ENCODE peak calls at places on chromosome 5, in nine cellular contexts. M is endodermal cell, I is colonic mucosa, G is kidney, B is PC-3, R is fibroblast of lung, O is mesenchymal stem cell, H is astrocyte, L is IMR-90. N is an unnamed sample. For H3K4me1 and H3K9me3, the result is how much of the 10 kb centered on the place peaks cover.

GRCh38 chr5:150245808-150246207 is 43.8 kb downstream of the CAMK2A start:
- DNase-seq in O (no peak), B (no peak), H (no peak), I (no peak), R (no peak), L (no peak), G (no peak), M (no peak), N (no peak)

GRCh38 chr5:33277061-33277460 is 163.7 kb upstream of the TARS1 start:
- DNase-seq in G (no peak), O (no peak), R (no peak), M (no peak), B (no peak), H (no peak), I (no peak), L (no peak), N (no peak)

GRCh38 chr5:88979244-88979643 is 96.3 kb upstream of the MEF2C start:
- DNase-seq in B (peak), H (peak), G (no peak), M (no peak), I (no peak), O (peak), L (peak), R (peak), N (peak)

GRCh38 chr5:56026863-56027300 is 32.1 kb upstream of the IL6ST start:
- DNase-seq in G (no peak), O (peak), M (no peak), H (peak), I (no peak), R (peak), B (peak), L (peak), N (peak)

GRCh38 chr5:78627175-78627574 is 21.4 kb downstream of the LHFPL2 start:
- DNase-seq in B (peak), H (peak), L (no peak), I (no peak), R (peak), O (no peak), G (no peak), M (peak), N (peak)

GRCh38 chr5:154811239-154811638 is 39.2 kb downstream of the FAXDC2 start:
- DNase-seq in B (no peak), L (no peak), H (no peak), G (no peak), R (no peak), O (no peak), I (no peak), M (no peak), N (no peak)

GRCh38 chr5:81183811-81184748 is 49.0 kb upstream of the CKMT2 start:
- DNase-seq in G (no peak), R (no peak), L (no peak), B (no peak), H (no peak), O (peak), I (no peak), M (no peak), N (peak)

GRCh38 chr5:76175821-76176403 is 92.7 kb downstream of the SV2C start:
- DNase-seq in R (no peak), O (no peak), B (no peak), I (no peak), G (no peak), M (no peak), H (no peak), L (no peak), N (no peak)

GRCh38 chr5:116799401-116799800 is 224.8 kb upstream of the SEMA6A start:
- DNase-seq in I (no peak), H (no peak), G (no peak), L (no peak), B (peak), M (no peak), R (no peak), O (peak), N (no peak)

GRCh38 chr5:431001-431710 is 11.8 kb upstream of the EXOC3 start:
- DNase-seq in G (peak), M (peak), I (peak), B (peak), R (no peak), L (peak), O (peak), H (no peak), N (peak)

GRCh38 chr5:151937851-151938250 is 13.2 kb upstream of the GLRA1 start:
- DNase-seq in I (no peak), H (no peak), O (no peak), G (no peak), B (no peak), L (no peak), M (no peak), R (no peak), N (no peak)

GRCh38 chr5:151523335-151523734 is 67.8 kb downstream of the FAT2 start:
- DNase-seq in H (peak), O (peak), R (peak), G (no peak), M (peak), L (peak), B (peak), I (peak), N (peak)

GRCh38 chr5:148042920-148043319 is 20.9 kb upstream of the SPINK5 start:
- DNase-seq in L (no peak), R (no peak), G (no peak), H (no peak), O (no peak), I (no peak), B (no peak), M (no peak), N (no peak)

GRCh38 chr5:10559883-10560282 is 4.0 kb upstream of the ANKRD33B start:
- DNase-seq in B (no peak), L (no peak), H (no peak), G (no peak), O (no peak), R (peak), I (no peak), M (no peak), N (no peak)

GRCh38 chr5:56471707-56472106 is 238.6 kb upstream of the ANKRD55 start:
- DNase-seq in G (no peak), H (no peak), M (no peak), I (no peak), L (no peak), O (no peak), B (no peak), R (no peak), N (no peak)

GRCh38 chr5:58056546-58056945 is 403.3 kb downstream of the PLK2 start:
- DNase-seq in O (no peak), M (no peak), G (no peak), H (peak), I (no peak), L (peak), B (peak), R (peak), N (no peak)

GRCh38 chr5:65837139-65837538 is 89.2 kb upstream of the ERBIN start:
- DNase-seq in R (peak), L (peak), M (no peak), G (no peak), H (peak), O (peak), I (no peak), B (peak), N (peak)

GRCh38 chr5:133612021-133612860 is at the start of gene FSTL4:
- DNase-seq in R (no peak), L (no peak), O (no peak), B (peak), I (peak), H (no peak), M (peak), G (peak), N (peak)

GRCh38 chr5:154568597-154568996 is 90.6 kb upstream of the HAND1 start:
- DNase-seq in M (no peak), R (no peak), H (no peak), O (no peak), G (no peak), B (no peak), L (no peak), I (no peak), N (peak)

GRCh38 chr5:82986404-82986803 is 90.8 kb downstream of the TMEM167A start:
- DNase-seq in O (no peak), I (no peak), M (no peak), H (no peak), R (no peak), L (no peak), G (no peak), B (no peak), N (no peak)

GRCh38 chr5:161302557-161302956 is 244.0 kb downstream of the GABRB2 start:
- DNase-seq in L (no peak), I (no peak), G (no peak), O (no peak), R (no peak), B (no peak), M (no peak), H (no peak), N (no peak)

GRCh38 chr5:116876240-116876840 is 301.7 kb upstream of the SEMA6A start:
- DNase-seq in R (no peak), B (no peak), H (no peak), M (no peak), G (no peak), L (no peak), O (no peak), I (no peak), N (no peak)

GRCh38 chr5:143955140-143955539 is 143.2 kb downstream of the HMHB1 start:
- DNase-seq in M (no peak), I (no peak), R (peak), B (no peak), O (peak), G (no peak), L (peak), H (peak), N (peak)

GRCh38 chr5:163347671-163348070 is 89.7 kb upstream of the CCNG1 start:
- DNase-seq in B (peak), H (peak), O (peak), R (peak), I (peak), M (peak), G (no peak), L (peak), N (peak)

GRCh38 chr5:146084376-146084775 is 21.0 kb downstream of the PLAC8L1 start:
- DNase-seq in G (no peak), R (no peak), M (peak), B (no peak), L (no peak), I (no peak), H (no peak), O (no peak), N (no peak)

GRCh38 chr5:141680751-141681201 is 1.3 kb downstream of the ARAP3 start:
- DNase-seq in B (peak), I (peak), G (no peak), R (peak), L (peak), H (peak), O (peak), M (peak), N (peak)

GRCh38 chr5:107698286-107698685 is 27.5 kb upstream of the EFNA5 start:
- DNase-seq in H (no peak), I (no peak), R (peak), G (no peak), M (no peak), O (no peak), L (peak), B (no peak), N (peak)

GRCh38 chr5:35899805-35900204 is 38.6 kb downstream of the CAPSL start:
- DNase-seq in H (no peak), B (no peak), G (no peak), I (no peak), R (no peak), L (no peak), O (no peak), M (no peak), N (no peak)

GRCh38 chr5:156409834-156410233 is 82.9 kb downstream of the SGCD start:
- DNase-seq in H (no peak), R (no peak), B (no peak), L (no peak), G (no peak), I (no peak), O (no peak), M (no peak), N (no peak)

GRCh38 chr5:17004441-17005086 is 68.5 kb upstream of the MYO10 start:
- DNase-seq in R (peak), I (no peak), M (no peak), G (no peak), B (no peak), L (no peak), O (no peak), H (peak), N (no peak)

GRCh38 chr5:32711693-32712462 is 757 bp downstream of the NPR3 start:
- DNase-seq in O (peak), R (peak), I (no peak), B (peak), H (peak), G (peak), M (peak), L (peak), N (peak)

GRCh38 chr5:151286246-151286645 is 17.3 kb downstream of the SLC36A3 start:
- DNase-seq in I (no peak), H (no peak), B (no peak), M (no peak), R (no peak), L (no peak), G (no peak), O (no peak), N (no peak)

GRCh38 chr5:39195198-39195826 is 24.1 kb downstream of the FYB1 start:
- DNase-seq in L (no peak), O (no peak), M (no peak), R (no peak), H (no peak), B (no peak), I (no peak), G (no peak), N (peak)

GRCh38 chr5:119420173-119420572 is 32.1 kb upstream of the HSD17B4 start:
- DNase-seq in O (no peak), R (no peak), B (peak), M (no peak), H (no peak), I (no peak), G (no peak), L (no peak), N (no peak)

GRCh38 chr5:172858990-172859811 is 25.1 kb downstream of the ERGIC1 start:
- DNase-seq in O (peak), L (peak), H (peak), B (peak), G (peak), I (peak), M (no peak), R (peak), N (peak)
- H3K4me1 ChIP-seq in O (half or more), L (half or more), H (under half), B (under half), G (half or more), I (under half), M (under half), R (half or more), N (half or more)

DNA sequence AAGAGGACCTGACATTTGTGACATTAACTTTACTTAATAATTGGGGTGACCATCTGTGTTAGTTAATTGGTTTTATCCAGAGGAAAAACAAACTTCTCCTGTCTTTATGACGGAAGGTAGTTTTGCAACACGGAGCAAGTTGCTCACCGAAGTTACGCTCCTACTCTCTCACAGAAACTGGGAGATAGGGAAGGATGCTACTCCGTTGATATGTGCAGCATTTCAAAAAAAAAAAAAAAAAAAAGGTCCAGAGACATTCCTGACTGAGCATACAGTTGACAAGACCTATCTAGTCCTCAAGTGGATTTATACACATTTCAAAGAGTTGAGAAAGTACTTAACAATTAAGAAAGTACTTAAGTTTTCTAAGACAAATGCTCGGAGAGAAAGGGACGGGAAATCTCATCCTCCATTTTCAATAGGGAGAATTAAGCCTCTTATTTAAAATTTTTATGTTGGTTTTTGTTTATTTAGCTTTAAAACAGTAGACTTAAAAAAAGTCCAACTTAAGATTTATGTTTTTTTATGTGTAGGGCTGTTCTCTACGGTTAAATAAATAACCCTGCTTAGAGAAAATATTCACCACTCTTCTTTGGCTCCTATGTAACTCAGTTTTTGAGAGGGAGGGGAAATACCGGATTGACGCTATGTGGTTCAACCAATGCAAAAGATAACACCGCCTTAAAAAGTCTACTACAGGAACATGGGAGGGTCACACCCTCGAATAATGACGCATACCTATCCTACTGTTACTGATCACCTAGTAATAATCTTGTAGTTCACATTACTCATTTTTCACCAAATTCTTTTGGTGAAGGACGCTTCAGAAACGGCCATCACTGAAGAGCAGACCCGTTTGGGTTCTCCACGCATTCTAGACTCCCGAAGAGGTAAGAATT is at the start of gene FER:
- DNase-seq in H (peak), B (peak), M (no peak), I (no peak), L (peak), O (peak), R (peak), G (no peak), N (peak)
- H3K9me3 ChIP-seq in H (under half), B (under half), M (under half), I (under half), L (under half), O (under half), R (under half), G (under half), N (under half)

GRCh38 chr5:23007762-23008161 is 154.6 kb upstream of the CDH12 start:
- DNase-seq in B (no peak), H (no peak), G (no peak), I (no peak), L (no peak), R (no peak), M (no peak), O (no peak), N (no peak)

GRCh38 chr5:23012842-23013241 is 159.7 kb upstream of the CDH12 start:
- DNase-seq in B (no peak), L (no peak), H (no peak), R (no peak), I (no peak), G (no peak), M (no peak), O (no peak), N (no peak)

GRCh38 chr5:23014251-23014650 is 161.1 kb upstream of the CDH12 start:
- DNase-seq in L (no peak), M (no peak), B (no peak), I (no peak), G (no peak), H (no peak), R (no peak), O (no peak), N (no peak)

GRCh38 chr5:23014817-23015216 is 161.7 kb upstream of the CDH12 start:
- DNase-seq in R (no peak), I (no peak), O (no peak), H (no peak), B (no peak), G (no peak), M (no peak), L (no peak), N (no peak)

DNA sequence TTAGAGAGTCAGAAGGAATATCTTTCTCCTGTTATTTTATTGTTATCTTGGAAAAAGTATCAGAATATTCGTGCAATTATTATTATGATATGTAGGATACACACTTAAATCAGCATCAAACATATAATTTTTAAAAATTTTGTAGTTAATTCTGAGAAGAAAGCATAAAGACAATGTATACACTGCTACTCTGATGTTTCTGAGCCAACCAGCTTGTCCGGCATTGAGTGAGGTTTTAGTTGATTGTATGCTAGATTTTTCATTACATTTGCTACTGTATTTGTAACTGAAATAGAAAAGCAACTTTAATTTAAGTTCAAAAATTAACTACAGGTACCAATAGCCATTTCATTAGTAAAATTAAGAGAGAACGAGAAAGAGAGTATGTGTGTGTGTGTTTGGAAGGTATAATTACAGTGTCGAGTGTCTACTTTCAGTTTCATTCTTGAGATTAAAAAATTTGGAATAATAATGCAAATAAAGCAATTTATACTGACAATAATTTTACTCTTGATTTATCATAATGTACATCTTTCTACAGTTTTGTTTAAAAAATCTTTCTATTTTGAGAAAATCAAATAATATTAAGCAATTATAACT is 160.4 kb upstream of the CDH12 start:
- DNase-seq in R (no peak), M (no peak), L (no peak), B (no peak), O (peak), G (no peak), H (no peak), I (no peak), N (no peak)
- H3K9ac ChIP-seq in R (no peak), M (no peak), L (no peak), B (peak), O (peak), G (no peak), H (no peak), I (no peak), N (peak)

GRCh38 chr5:75045071-75045470 is 7.3 kb downstream of the GCNT4 start:
- DNase-seq in L (no peak), R (no peak), G (no peak), H (no peak), M (no peak), B (no peak), O (no peak), I (no peak), N (no peak)
- H3K4me1 ChIP-seq in L (under half), R (under half), G (under half), H (under half), M (under half), B (under half), O (under half), I (under half), N (under half)

GRCh38 chr5:140587495-140587894 is 22.9 kb downstream of the SLC35A4 start:
- DNase-seq in M (no peak), H (no peak), B (no peak), R (no peak), L (no peak), O (no peak), I (no peak), G (no peak), N (peak)
- H3K9me3 ChIP-seq in M (under half), H (under half), B (under half), R (under half), L (under half), O (under half), I (under half), G (under half), N (under half)

GRCh38 chr5:172004824-172005237 is 1.6 kb downstream of the FBXW11 start:
- DNase-seq in G (no peak), B (no peak), I (no peak), L (no peak), O (peak), H (peak), R (peak), M (no peak), N (peak)
- H3K9ac ChIP-seq in G (peak), B (peak), I (no peak), L (peak), O (peak), H (peak), R (no peak), M (peak), N (peak)

GRCh38 chr5:90571147-90571773 is 12.7 kb downstream of the ADGRV1 start:
- DNase-seq in B (peak), R (no peak), H (no peak), O (no peak), L (no peak), G (no peak), M (no peak), I (no peak), N (no peak)

GRCh38 chr5:90575712-90576111 is 17.1 kb downstream of the ADGRV1 start:
- DNase-seq in B (no peak), O (no peak), I (no peak), R (no peak), M (no peak), H (no peak), G (no peak), L (no peak), N (no peak)

GRCh38 chr5:90565491-90565890 is 6.9 kb downstream of the ADGRV1 start:
- DNase-seq in M (no peak), L (no peak), B (no peak), R (no peak), O (no peak), I (no peak), G (no peak), H (no peak), N (no peak)

GRCh38 chr5:90569084-90569483 is 10.5 kb downstream of the ADGRV1 start:
- DNase-seq in L (no peak), H (no peak), O (no peak), G (no peak), M (no peak), I (no peak), B (peak), R (no peak), N (no peak)

DNA sequence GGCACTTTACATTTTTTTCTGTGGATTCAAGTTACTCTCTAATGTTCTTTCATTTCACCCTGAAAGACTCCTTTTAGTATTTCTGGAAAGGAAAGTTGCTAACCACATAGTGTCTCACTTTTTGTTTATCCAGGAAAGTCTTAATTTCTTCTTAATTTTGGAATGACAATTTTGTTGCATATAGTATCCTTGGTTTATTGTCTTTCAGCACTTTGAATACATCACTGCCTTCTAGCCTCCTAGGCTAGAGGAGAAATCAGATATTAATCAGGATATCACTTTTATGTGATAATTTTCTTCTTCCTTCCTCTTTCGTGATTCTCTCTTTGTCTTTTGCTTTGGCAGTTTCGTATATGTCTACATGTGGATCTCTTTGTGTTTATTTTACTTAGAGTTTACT is 11.4 kb downstream of the ADGRV1 start:
- DNase-seq in B (no peak), L (no peak), G (no peak), R (no peak), H (no peak), M (no peak), O (no peak), I (no peak), N (no peak)
- H3K4me1 ChIP-seq in B (under half), L (under half), G (under half), R (under half), H (under half), M (under half), O (under half), I (under half), N (under half)